ENCODE peak calls at places on chromosomes 4 and X, in ten cellular contexts. N is tibial artery, O is heart right ventricle, V is tibial nerve, K is esophagus squamous epithelium, Y is WERI-Rb-1, A is astrocyte, S is fibroblast of lung, P is prostate gland, L is testis. M is an unnamed sample.

GRCh38 chr4:60033826-60034225 is 1166.3 kb upstream of the ADGRL3 start:
- DNase-seq in S (no peak), Y (no peak), P (no peak), O (no peak), V (no peak), L (no peak), K (no peak), N (no peak), A (no peak), M (no peak)

GRCh38 chrX:73977542-73978169 is 326.3 kb upstream of the ZCCHC13 start:
- DNase-seq in N (no peak), V (no peak), P (no peak), L (no peak), S (peak; percentile 20), A (peak; percentile 7), K (no peak), Y (no peak), O (no peak), M (no peak)

GRCh38 chr4:70426789-70427188 is 29.0 kb downstream of the OPRPN start:
- DNase-seq in N (no peak), P (no peak), S (no peak), A (no peak), L (no peak), K (no peak), V (no peak), Y (no peak), O (no peak), M (no peak)

GRCh38 chr4:109748114-109748513 is 18.2 kb upstream of the PLA2G12A start:
- DNase-seq in K (no peak), Y (no peak), N (no peak), V (no peak), A (no peak), L (no peak), S (no peak), O (no peak), P (no peak), M (no peak)

GRCh38 chrX:32448945-32449344 is 762.4 kb downstream of the DMD start:
- DNase-seq in L (no peak), S (no peak), A (no peak), Y (no peak), K (no peak), N (no peak), O (no peak), P (no peak), V (no peak), M (no peak)

GRCh38 chr4:121189811-121190210 is 25.7 kb upstream of the TNIP3 start:
- DNase-seq in K (no peak), Y (no peak), N (no peak), A (no peak), P (no peak), S (no peak), V (no peak), L (no peak), O (no peak), M (no peak)

GRCh38 chr4:13524504-13525243 is 19.6 kb downstream of the NKX3-2 start:
- DNase-seq in S (peak; percentile 73), O (no peak), N (no peak), V (no peak), A (peak; percentile 58), K (no peak), L (no peak), P (no peak), Y (peak; percentile 4), M (no peak)

GRCh38 chr4:185383451-185383850 is 12.3 kb downstream of the LRP2BP start:
- DNase-seq in K (no peak), S (no peak), V (no peak), A (no peak), Y (no peak), L (no peak), N (no peak), O (no peak), P (peak; percentile 86), M (peak; percentile 74)

GRCh38 chrX:13940646-13941045 is 89.0 kb downstream of the GEMIN8 start:
- DNase-seq in S (no peak), K (no peak), L (no peak), N (no peak), O (no peak), P (no peak), Y (no peak), V (no peak), A (no peak), M (no peak)

GRCh38 chrX:146433771-146434170 is 375.8 kb upstream of the CXorf51B start:
- DNase-seq in Y (no peak), V (no peak), A (no peak), K (no peak), P (no peak), L (no peak), O (no peak), S (no peak), N (no peak), M (no peak)

GRCh38 chr4:184328022-184328736 is 110.5 kb upstream of the ENPP6 start:
- DNase-seq in V (no peak), O (no peak), L (no peak), Y (no peak), P (peak; percentile 77), A (no peak), N (no peak), S (no peak), K (peak; percentile 4), M (peak; percentile 50)

GRCh38 chrX:53122013-53122412 is 28.1 kb downstream of the KANTR start:
- DNase-seq in K (no peak), A (no peak), S (no peak), N (no peak), Y (no peak), L (peak; percentile 16), O (no peak), V (no peak), P (no peak), M (no peak)

GRCh38 chrX:112513154-112513553 is 166.6 kb downstream of the LHFPL1 start:
- DNase-seq in P (no peak), V (no peak), L (no peak), A (peak; percentile 33), Y (no peak), N (no peak), K (no peak), O (no peak), S (peak; percentile 47), M (no peak)

GRCh38 chr4:3286335-3287175 is 6.3 kb upstream of the RGS12 start:
- DNase-seq in V (no peak), K (no peak), N (peak; percentile 13), A (no peak), Y (no peak), O (no peak), S (no peak), L (peak; percentile 15), P (no peak), M (no peak)

GRCh38 chr4:98657531-98658286 is 702 bp downstream of the TSPAN5 start:
- DNase-seq in S (peak; percentile 76), V (no peak), Y (peak; percentile 82), A (peak; percentile 68), O (peak; percentile 18), P (no peak), L (peak; percentile 85), K (no peak), N (peak; percentile 30), M (peak; percentile 44)

GRCh38 chrX:123487674-123488073 is 245.2 kb downstream of the THOC2 start:
- DNase-seq in P (no peak), Y (no peak), S (peak; percentile 69), V (no peak), O (no peak), L (no peak), A (peak; percentile 53), N (no peak), K (no peak), M (no peak)

GRCh38 chr4:80126435-80126834 is 53.4 kb upstream of the ANTXR2 start:
- DNase-seq in S (no peak), A (no peak), Y (no peak), O (no peak), N (no peak), L (no peak), P (no peak), V (no peak), K (no peak), M (no peak)

GRCh38 chr4:53595204-53595603 is 3.9 kb upstream of the LNX1 start:
- DNase-seq in L (no peak), Y (no peak), S (no peak), O (no peak), A (no peak), N (no peak), K (no peak), V (no peak), P (no peak), M (no peak)
- H3K9me3 ChIP-seq in L (no peaks in the 10 kb centered on the region), Y (no peaks in the 10 kb centered on the region), S (no peaks in the 10 kb centered on the region), O (no peaks in the 10 kb centered on the region), A (no peaks in the 10 kb centered on the region), N (no peaks in the 10 kb centered on the region), K (no peaks in the 10 kb centered on the region), V (no peaks in the 10 kb centered on the region), P (no peaks in the 10 kb centered on the region), M (no peaks in the 10 kb centered on the region)

DNA sequence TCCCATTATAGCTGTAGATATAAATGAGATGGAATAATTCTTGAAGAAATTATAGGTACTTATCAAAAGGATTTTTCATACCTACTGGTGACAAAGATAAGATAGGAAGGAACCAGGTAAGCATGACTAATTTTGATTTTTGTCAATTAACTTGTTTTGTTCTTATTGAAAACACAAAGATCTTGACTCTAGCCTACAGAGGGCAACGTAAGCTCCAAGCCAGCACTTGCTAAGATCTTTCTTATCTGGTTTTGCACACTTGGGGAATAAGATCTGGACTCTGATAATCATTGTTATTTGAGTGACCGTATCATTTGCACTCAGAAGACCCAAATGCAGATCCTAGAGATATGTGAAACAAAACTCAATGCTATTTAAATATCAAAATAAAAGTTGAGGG is 223.4 kb downstream of the VEGFC start:
- DNase-seq in A (no peak), O (no peak), Y (no peak), L (no peak), P (no peak), N (no peak), S (no peak), V (no peak), K (no peak), M (no peak)
- TF ChIP-seq CTCF in A (no peak), O (no peak), Y (peak; percentile 33), L (no peak), P (no peak), N (no peak), S (peak; percentile 45), V (no peak), K (no peak), M (no peak)

GRCh38 chrX:82161195-82161594 is 959.3 kb downstream of the SH3BGRL start:
- DNase-seq in P (no peak), S (no peak), N (no peak), V (no peak), A (no peak), L (no peak), O (no peak), K (no peak), Y (no peak), M (no peak)
- H3K9me3 ChIP-seq in P (no peaks in the 10 kb centered on the region), S (no peaks in the 10 kb centered on the region), N (peaks cover 10% of the 10 kb centered on the region), V (no peaks in the 10 kb centered on the region), A (no peaks in the 10 kb centered on the region), L (no peaks in the 10 kb centered on the region), O (peaks cover 3% of the 10 kb centered on the region), K (no peaks in the 10 kb centered on the region), Y (no peaks in the 10 kb centered on the region), M (no peaks in the 10 kb centered on the region)

GRCh38 chr4:48905363-48906015 is 1.1 kb downstream of the OCIAD2 start:
- DNase-seq in O (no peak), L (no peak), A (peak; percentile 70), V (no peak), S (peak; percentile 77), Y (no peak), P (no peak), K (no peak), N (no peak), M (no peak)
- TF ChIP-seq CTCF in O (no peak), L (no peak), A (peak; percentile 34), V (no peak), S (peak; percentile 23), Y (peak; percentile 39), P (no peak), K (no peak), N (no peak), M (no peak)

GRCh38 chrX:81728622-81729021 is 526.7 kb downstream of the SH3BGRL start:
- DNase-seq in L (no peak), A (no peak), N (no peak), O (no peak), K (no peak), S (no peak), Y (no peak), P (no peak), V (no peak), M (no peak)
- H3K9me3 ChIP-seq in L (no peaks in the 10 kb centered on the region), A (peaks cover 1% of the 10 kb centered on the region), N (peaks cover 21% of the 10 kb centered on the region), O (peaks cover 14% of the 10 kb centered on the region), K (peaks cover 6% of the 10 kb centered on the region), S (no peaks in the 10 kb centered on the region), Y (no peaks in the 10 kb centered on the region), P (no peaks in the 10 kb centered on the region), V (no peaks in the 10 kb centered on the region), M (no peaks in the 10 kb centered on the region)

M was measured in thyroid gland.